ENCODE peak calls at places on chromosome 9, in six cellular contexts. D is activated T-cell treated with anti-CD3 and anti-CD28 coated beads for 1 hour; A is sciatic nerve; J is Peyer's patch; H is body of pancreas; T is stimulated activated CD4-positive, alpha-beta T cell treated with anti-CD3 and anti-CD28 coated beads, Interleukin-4, amount 100 ng/mL, for 48 hours. Z is an unnamed sample.

GRCh38 chr9:134413112-134413715 is 87.0 kb downstream of the RXRA start:
- DNase-seq in H (no peak), T (no peak), D (no peak), A (no peak), J (no peak), Z (no peak)

GRCh38 chr9:20408513-20408912 is 213.8 kb downstream of the MLLT3 start:
- DNase-seq in J (no peak), H (no peak), A (no peak), T (no peak), D (no peak), Z (no peak)

GRCh38 chr9:130639866-130640555 is 24.4 kb upstream of the PRDM12 start:
- DNase-seq in A (no peak), D (no peak), J (no peak), H (no peak), T (no peak), Z (no peak)

GRCh38 chr9:21267141-21267540 is 27.3 kb upstream of the IFNA14 start:
- DNase-seq in D (no peak), A (no peak), T (no peak), H (no peak), J (no peak), Z (no peak)

GRCh38 chr9:137375321-137376058 is 47.5 kb downstream of the EXD3 start:
- DNase-seq in D (no peak), J (no peak), H (no peak), T (no peak), A (no peak), Z (no peak)

GRCh38 chr9:4048441-4048840 is 251.4 kb downstream of the GLIS3 start:
- DNase-seq in J (no peak), D (no peak), A (no peak), H (no peak), T (no peak), Z (no peak)

GRCh38 chr9:137000177-137000930 is 4.0 kb upstream of the CLIC3 start:
- DNase-seq in D (no peak), J (no peak), T (no peak), H (no peak), A (no peak), Z (no peak)

GRCh38 chr9:112310826-112311225 is 22.6 kb downstream of the PTBP3 start:
- DNase-seq in T (no peak), A (no peak), J (no peak), D (no peak), H (no peak), Z (no peak)

GRCh38 chr9:110081395-110081794 is 126.6 kb downstream of the C9orf152 start:
- DNase-seq in D (no peak), T (no peak), A (no peak), H (no peak), J (no peak), Z (no peak)

GRCh38 chr9:93218161-93218560 is 34.2 kb downstream of the WNK2 start:
- DNase-seq in T (no peak), D (no peak), A (no peak), J (no peak), H (no peak), Z (no peak)

GRCh38 chr9:132018957-132019405 is 60.7 kb downstream of the MED27 start:
- DNase-seq in A (no peak), T (no peak), D (no peak), J (no peak), H (peak), Z (no peak)

GRCh38 chr9:112063151-112063550 is 111.9 kb downstream of the SUSD1 start:
- DNase-seq in A (no peak), T (no peak), J (no peak), D (no peak), H (no peak), Z (no peak)

GRCh38 chr9:100838857-100839256 is 189.7 kb upstream of the PLPPR1 start:
- DNase-seq in D (no peak), T (no peak), A (no peak), H (no peak), J (no peak), Z (no peak)

GRCh38 chr9:20771721-20772120 is 87.7 kb downstream of the FOCAD start:
- DNase-seq in D (no peak), A (no peak), H (no peak), J (no peak), T (no peak), Z (no peak)

GRCh38 chr9:95115104-95115503 is 202.4 kb downstream of the FANCC start:
- DNase-seq in J (no peak), A (no peak), H (no peak), D (no peak), T (no peak), Z (no peak)

GRCh38 chr9:131422241-131422792 is 28.4 kb downstream of the PRRC2B start:
- DNase-seq in J (no peak), D (no peak), T (no peak), A (no peak), H (peak), Z (no peak)

GRCh38 chr9:4748612-4749011 is 7.6 kb upstream of the AK3 start:
- DNase-seq in D (no peak), H (no peak), A (no peak), T (no peak), J (no peak), Z (no peak)

GRCh38 chr9:73451003-73451402 is 299.3 kb downstream of the ANXA1 start:
- DNase-seq in D (no peak), A (no peak), H (no peak), J (no peak), T (no peak), Z (no peak)

GRCh38 chr9:134026981-134027380 is 1.7 kb downstream of the BRD3OS start:
- DNase-seq in D (no peak), T (no peak), H (no peak), J (no peak), A (peak), Z (no peak)

GRCh38 chr9:126589349-126589748 is 24.4 kb upstream of the LMX1B start:
- DNase-seq in A (no peak), D (no peak), T (no peak), H (no peak), J (no peak), Z (no peak)

GRCh38 chr9:129491486-129491855 is 129.4 kb downstream of the C9orf50 start:
- DNase-seq in T (no peak), A (no peak), D (no peak), J (no peak), H (peak), Z (no peak)

GRCh38 chr9:2800385-2801179 is 43.3 kb downstream of the PUM3 start:
- DNase-seq in A (no peak), J (no peak), D (no peak), T (no peak), H (no peak), Z (no peak)

GRCh38 chr9:113708821-113709713 is 167.0 kb upstream of the ZNF618 start:
- DNase-seq in H (no peak), D (no peak), T (no peak), J (no peak), A (peak), Z (no peak)

GRCh38 chr9:75995066-75995465 is 104.6 kb downstream of the PCSK5 start:
- DNase-seq in H (no peak), J (no peak), T (no peak), A (no peak), D (no peak), Z (no peak)

GRCh38 chr9:1303911-1304310 is 253.8 kb downstream of the DMRT2 start:
- DNase-seq in T (no peak), A (no peak), D (no peak), J (no peak), H (no peak), Z (no peak)

GRCh38 chr9:96448546-96449170 is 1.3 kb upstream of the HABP4 start:
- DNase-seq in J (no peak), A (no peak), D (no peak), H (no peak), T (no peak), Z (no peak)

GRCh38 chr9:88831783-88832407 is 159.4 kb upstream of the S1PR3 start:
- DNase-seq in H (no peak), D (no peak), A (no peak), T (no peak), J (no peak), Z (no peak)

Z was measured in SW 1271.